ENCODE peak calls at places on chromosomes 16 and 17, in six cellular contexts. X is breast epithelium, T is pancreas, L is tibial nerve, M is GM23338, A is heart left ventricle. Q is an unnamed sample.
A peak's percentile ranks its signal among the peaks of the same experiment; 100 is the strongest.

GRCh38 chr16:30437511-30438046 is 7.7 kb upstream of the DCTPP1 start:
- DNase-seq in T (no peak), M (peak; percentile 30), A (no peak), X (no peak), L (no peak), Q (no peak)

GRCh38 chr16:56357765-56358322 is 67.5 kb downstream of the AMFR start:
- DNase-seq in M (peak; percentile 69), A (peak; percentile 9), T (no peak), L (peak; percentile 5), X (no peak), Q (no peak)

GRCh38 chr16:88539261-88539651 is 30.9 kb upstream of the ZC3H18 start:
- DNase-seq in X (no peak), T (no peak), A (no peak), L (no peak), M (no peak), Q (no peak)

GRCh38 chr16:4402439-4403132 is 13.8 kb downstream of the CORO7 start:
- DNase-seq in M (peak; percentile 91), L (peak; percentile 69), T (peak; percentile 71), A (peak; percentile 81), X (peak; percentile 74), Q (peak; percentile 86)

GRCh38 chr17:67156269-67157199 is 88.5 kb downstream of the HELZ start:
- DNase-seq in L (no peak), A (no peak), X (no peak), T (no peak), M (peak; percentile 22), Q (no peak)

GRCh38 chr16:66376114-66376513 is 9.6 kb downstream of the CDH5 start:
- DNase-seq in T (no peak), L (no peak), A (no peak), X (no peak), M (no peak), Q (no peak)

GRCh38 chr17:20234266-20234665 is 225.1 kb downstream of the SPECC1 start:
- DNase-seq in X (no peak), T (no peak), M (no peak), A (no peak), L (no peak), Q (no peak)

GRCh38 chr17:29163563-29163962 is 16.6 kb downstream of the MYO18A start:
- DNase-seq in L (no peak), X (no peak), T (no peak), M (no peak), A (no peak), Q (no peak)

GRCh38 chr17:31085563-31085962 is 9.2 kb upstream of the NF1 start:
- DNase-seq in T (no peak), L (no peak), M (no peak), X (no peak), A (no peak), Q (no peak)

GRCh38 chr17:68613739-68614298 is 12.7 kb upstream of the FAM20A start:
- DNase-seq in X (no peak), T (no peak), M (peak; percentile 97), L (no peak), A (peak; percentile 46), Q (peak; percentile 18)

GRCh38 chr16:88351521-88352101 is 31.1 kb upstream of the ZNF469 start:
- DNase-seq in X (no peak), M (no peak), T (no peak), L (no peak), A (no peak), Q (no peak)

GRCh38 chr17:41307647-41308046 is 1.5 kb downstream of the KRTAP16-1 start:
- DNase-seq in L (no peak), A (no peak), M (no peak), X (no peak), T (no peak), Q (no peak)

GRCh38 chr16:84648595-84649510 is 542 bp downstream of the KLHL36 start:
- DNase-seq in A (peak; percentile 53), X (no peak), T (peak; percentile 75), M (peak; percentile 62), L (no peak), Q (peak; percentile 65)

GRCh38 chr17:49971848-49972485 is 3.0 kb downstream of the DLX4 start:
- DNase-seq in A (no peak), T (no peak), M (peak; percentile 52), X (no peak), L (no peak), Q (no peak)

GRCh38 chr17:73323622-73324455 is 12.0 kb upstream of the CDC42EP4 start:
- DNase-seq in T (no peak), L (peak; percentile 46), A (peak; percentile 24), X (no peak), M (no peak), Q (no peak)

GRCh38 chr17:1639549-1639948 is 6.0 kb downstream of the SCARF1 start:
- DNase-seq in L (no peak), T (peak; percentile 47), A (no peak), M (no peak), X (no peak), Q (peak; percentile 82)

GRCh38 chr17:14033166-14033565 is 36.1 kb upstream of the COX10 start:
- DNase-seq in T (peak; percentile 35), X (no peak), M (no peak), L (no peak), A (no peak), Q (no peak)

GRCh38 chr16:85661131-85662035 is 27.4 kb downstream of the GINS2 start:
- DNase-seq in L (no peak), A (no peak), T (no peak), M (no peak), X (no peak), Q (no peak)

GRCh38 chr17:22300731-22301352 is 608.5 kb downstream of the KCNJ18 start:
- DNase-seq in M (no peak), A (no peak), L (no peak), T (no peak), X (no peak), Q (no peak)

GRCh38 chr16:58614212-58614611 is 15.4 kb downstream of the CNOT1 start:
- DNase-seq in L (no peak), T (no peak), X (no peak), M (no peak), A (no peak), Q (no peak)

GRCh38 chr16:29678691-29679267 is at the start of gene QPRT:
- DNase-seq in T (peak; percentile 72), A (peak; percentile 48), M (peak; percentile 95), L (no peak), X (no peak), Q (peak; percentile 79)

GRCh38 chr17:6843241-6843890 is 11.8 kb upstream of the TEKT1 start:
- DNase-seq in A (no peak), L (no peak), T (no peak), M (peak; percentile 80), X (no peak), Q (no peak)

GRCh38 chr17:82859431-82860403 is 19.9 kb upstream of the ZNF750 start:
- DNase-seq in T (no peak), X (no peak), A (no peak), M (no peak), L (no peak), Q (peak; percentile 92)

GRCh38 chr16:82580293-82580900 is 46.4 kb upstream of the CDH13 start:
- DNase-seq in A (no peak), X (no peak), M (peak; percentile 34), L (no peak), T (no peak), Q (peak; percentile 61)

GRCh38 chr17:1053661-1054360 is 56.9 kb downstream of the TIMM22 start:
- DNase-seq in X (no peak), M (no peak), L (no peak), T (no peak), A (peak; percentile 67), Q (no peak)

GRCh38 chr17:69773081-69773480 is 301.9 kb upstream of the KCNJ16 start:
- DNase-seq in T (no peak), X (no peak), A (no peak), L (no peak), M (no peak), Q (no peak)

GRCh38 chr16:57022445-57022844 is 33.1 kb downstream of the NLRC5 start:
- DNase-seq in T (no peak), L (no peak), M (no peak), A (no peak), X (no peak), Q (no peak)

GRCh38 chr16:72677662-72678447 is 370.1 kb downstream of the ZFHX3 start:
- DNase-seq in X (no peak), L (no peak), M (no peak), A (no peak), T (no peak), Q (no peak)

DNA sequence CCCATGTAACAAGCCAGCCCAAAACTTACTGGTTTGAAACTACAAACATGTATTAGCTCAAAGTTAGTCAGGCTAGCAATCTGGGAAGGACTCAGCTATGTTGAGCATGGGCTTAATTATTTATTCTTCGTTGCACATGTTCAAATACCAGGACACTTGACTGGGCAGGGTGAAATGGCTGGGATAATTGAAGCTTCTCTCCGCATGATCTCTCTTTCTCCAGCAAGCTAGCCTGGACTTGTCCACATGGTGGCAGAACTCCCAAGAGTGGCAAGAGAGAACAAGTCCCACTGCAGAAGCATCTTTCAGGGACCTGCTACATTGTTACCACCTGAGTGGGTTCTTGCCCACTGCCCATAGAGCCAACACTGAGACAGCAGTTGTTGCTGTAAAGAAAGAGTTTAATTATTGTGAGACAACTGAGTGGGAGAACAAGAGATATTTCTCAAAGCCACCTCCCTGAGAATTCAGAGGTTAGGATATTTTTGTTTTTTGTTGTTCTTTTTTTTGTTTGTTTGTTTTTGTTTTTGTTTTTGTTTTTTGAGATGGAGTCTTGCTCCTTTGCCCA is 16.8 kb upstream of the ATF7IP2 start:
- DNase-seq in M (peak; percentile 27), T (no peak), X (no peak), L (no peak), A (no peak), Q (no peak)
- TF ChIP-seq CTCF in M (peak; percentile 41), T (no peak), X (no peak), L (no peak), A (no peak), Q (no peak)

GRCh38 chr16:23521037-23521743 is 10.9 kb upstream of the GGA2 start:
- DNase-seq in L (no peak), M (no peak), A (no peak), X (no peak), T (no peak), Q (no peak)
- H3K4me1 ChIP-seq in L (no peaks in the 10 kb centered on the region), M (no peaks in the 10 kb centered on the region), A (peaks cover 58% of the 10 kb centered on the region), X (no peaks in the 10 kb centered on the region), T (no peaks in the 10 kb centered on the region), Q (no peaks in the 10 kb centered on the region)

DNA sequence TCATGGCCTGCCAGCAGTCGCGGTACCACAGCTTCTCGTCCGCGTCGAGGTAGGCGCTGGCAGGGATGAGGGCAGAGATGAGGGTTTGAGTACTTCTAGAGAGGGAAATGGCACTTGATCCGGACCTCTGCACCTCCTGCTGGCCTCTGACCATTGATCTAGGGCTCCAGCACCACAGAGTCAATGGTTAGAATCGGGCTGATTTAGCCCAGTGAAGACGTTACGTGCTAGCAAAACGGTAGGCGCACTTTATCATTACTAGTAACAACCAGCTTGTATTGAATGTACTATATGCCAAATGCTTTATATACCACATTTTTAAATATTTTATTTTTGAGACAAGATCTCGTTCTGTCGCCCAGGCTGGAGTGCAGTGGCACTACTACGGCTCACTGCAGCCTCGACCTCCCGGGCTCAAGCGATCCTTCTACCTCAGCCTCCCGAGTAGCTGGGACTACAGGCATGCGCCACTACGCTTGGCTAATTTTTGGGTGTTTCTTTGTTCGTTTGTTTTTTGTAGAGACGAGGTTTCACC is 526 bp downstream of the TSNAXIP1 start:
- DNase-seq in T (no peak), X (no peak), A (no peak), L (no peak), M (no peak), Q (no peak)
- TF ChIP-seq CTCF in T (no peak), X (peak; percentile 21), A (peak; percentile 19), L (no peak), M (no peak), Q (peak; percentile 38)

GRCh38 chr17:57485916-57486315 is 229.6 kb downstream of the MSI2 start:
- DNase-seq in T (no peak), A (no peak), L (no peak), X (no peak), M (no peak), Q (no peak)
- H3K4me1 ChIP-seq in T (no peaks in the 10 kb centered on the region), A (peaks cover 69% of the 10 kb centered on the region), L (peaks cover 8% of the 10 kb centered on the region), X (peaks cover 9% of the 10 kb centered on the region), M (peaks cover 7% of the 10 kb centered on the region), Q (peaks cover 27% of the 10 kb centered on the region)

Q was measured in adrenal gland.